ENCODE peak calls at places on chromosome 4, in four cellular contexts. J is K562, Z is GM12878, G is IMR-90. L is an unnamed sample.

GRCh38 chr4:65865489-65865888 is 195.2 kb upstream of the EPHA5 start:
- DNase-seq in G (no peak), Z (no peak), J (no peak), L (peak)

GRCh38 chr4:1345905-1346780 is 865 bp upstream of the UVSSA start:
- DNase-seq in G (peak), J (peak), Z (no peak), L (peak)

GRCh38 chr4:70533211-70533610 is 14.8 kb downstream of the AMTN start:
- DNase-seq in Z (no peak), G (no peak), J (no peak), L (no peak)

GRCh38 chr4:126583509-126583908 is 1049.2 kb upstream of the INTU start:
- DNase-seq in Z (no peak), J (no peak), G (peak), L (no peak)

GRCh38 chr4:102263024-102263787 is 82.1 kb downstream of the SLC39A8 start:
- DNase-seq in Z (no peak), J (peak), G (peak), L (peak)

GRCh38 chr4:31104033-31104432 is 383.9 kb downstream of the PCDH7 start:
- DNase-seq in Z (no peak), J (no peak), G (peak), L (no peak)

GRCh38 chr4:109072595-109072994 is 229.9 kb downstream of the COL25A1 start:
- DNase-seq in J (no peak), Z (no peak), G (peak), L (no peak)

GRCh38 chr4:114043116-114043515 is 63.7 kb upstream of the ARSJ start:
- DNase-seq in J (no peak), G (peak), Z (no peak), L (no peak)

GRCh38 chr4:26320159-26320452 is 708 bp upstream of the RBPJ start:
- DNase-seq in G (peak), J (no peak), Z (peak), L (no peak)

GRCh38 chr4:148651991-148652390 is 209.8 kb upstream of the NR3C2 start:
- DNase-seq in Z (no peak), J (no peak), G (no peak), L (no peak)

GRCh38 chr4:55087016-55087929 is 38.1 kb downstream of the KDR start:
- DNase-seq in Z (no peak), J (no peak), G (no peak), L (no peak)

GRCh38 chr4:107913283-107913899 is 18.0 kb upstream of the CYP2U1 start:
- DNase-seq in Z (no peak), J (peak), G (peak), L (peak)

GRCh38 chr4:174522183-174523002 is at the start of gene HPGD:
- DNase-seq in Z (no peak), J (peak), G (no peak), L (peak)

GRCh38 chr4:23888421-23889319 is 1.2 kb downstream of the PPARGC1A start:
- DNase-seq in Z (no peak), J (no peak), G (peak), L (no peak)

GRCh38 chr4:101855239-101855638 is 64.7 kb downstream of the BANK1 start:
- DNase-seq in Z (no peak), G (no peak), J (no peak), L (no peak)

GRCh38 chr4:121653214-121653613 is 43.6 kb downstream of the ANXA5 start:
- DNase-seq in Z (no peak), G (no peak), J (no peak), L (no peak)

GRCh38 chr4:3408793-3409330 is 32.9 kb upstream of the HGFAC start:
- DNase-seq in Z (no peak), G (no peak), J (no peak), L (no peak)

GRCh38 chr4:62806786-62807185 is 1602.5 kb downstream of the TECRL start:
- DNase-seq in G (no peak), J (no peak), Z (no peak), L (no peak)

GRCh38 chr4:73735231-73735630 is 5.1 kb upstream of the CXCL8 start:
- DNase-seq in G (peak), J (peak), Z (peak), L (no peak)

GRCh38 chr4:175435437-175435836 is 376.6 kb downstream of the GPM6A start:
- DNase-seq in G (peak), Z (no peak), J (no peak), L (no peak)

GRCh38 chr4:110119347-110119746 is 79.1 kb downstream of the ELOVL6 start:
- DNase-seq in J (no peak), G (no peak), Z (no peak), L (no peak)
- TF ChIP-seq RFX5 in J (no peak), G (peak), Z (peak), L (no peak)

GRCh38 chr4:96407651-96408342 is 567.9 kb downstream of the PDHA2 start:
- DNase-seq in G (no peak), Z (no peak), J (no peak), L (no peak)
- TF ChIP-seq BHLHE40 in G (no peak), Z (no peak), J (no peak), L (no peak)

DNA sequence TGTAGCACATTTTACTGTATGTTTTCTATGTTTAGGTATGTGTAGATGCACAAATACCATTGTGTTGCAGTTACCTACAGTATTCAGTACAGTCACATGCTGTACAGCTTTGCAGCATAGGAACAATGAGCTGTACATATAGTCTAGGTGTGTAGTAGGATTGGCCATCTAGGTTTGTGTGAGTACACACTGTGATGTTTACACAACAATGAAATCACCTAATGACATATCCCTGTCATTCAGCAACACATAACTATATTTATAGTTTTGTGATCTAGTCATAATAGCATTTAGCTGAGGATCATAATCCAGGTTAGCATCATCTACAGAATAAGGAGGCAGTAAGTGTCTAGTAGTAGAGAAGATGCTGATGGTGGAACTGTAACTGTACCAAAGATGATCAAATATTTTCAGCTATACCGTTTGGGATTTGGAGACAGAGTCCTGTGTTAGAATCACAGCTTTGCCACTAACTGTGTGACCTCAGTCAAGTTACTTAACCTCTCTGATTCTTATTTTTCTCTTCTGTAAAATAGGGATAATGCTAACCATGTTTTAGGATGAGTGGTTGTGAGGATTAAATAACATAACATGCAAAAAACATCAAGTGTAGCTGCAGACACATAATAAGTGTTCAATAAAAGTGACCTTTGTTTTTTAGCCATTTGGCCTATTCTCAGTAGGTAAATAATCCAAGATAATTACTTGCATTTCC is 73.3 kb downstream of the LIMCH1 start:
- DNase-seq in G (no peak), Z (no peak), J (no peak), L (no peak)
- TF ChIP-seq RCOR1 in G (no peak), Z (no peak), J (no peak), L (no peak)

DNA sequence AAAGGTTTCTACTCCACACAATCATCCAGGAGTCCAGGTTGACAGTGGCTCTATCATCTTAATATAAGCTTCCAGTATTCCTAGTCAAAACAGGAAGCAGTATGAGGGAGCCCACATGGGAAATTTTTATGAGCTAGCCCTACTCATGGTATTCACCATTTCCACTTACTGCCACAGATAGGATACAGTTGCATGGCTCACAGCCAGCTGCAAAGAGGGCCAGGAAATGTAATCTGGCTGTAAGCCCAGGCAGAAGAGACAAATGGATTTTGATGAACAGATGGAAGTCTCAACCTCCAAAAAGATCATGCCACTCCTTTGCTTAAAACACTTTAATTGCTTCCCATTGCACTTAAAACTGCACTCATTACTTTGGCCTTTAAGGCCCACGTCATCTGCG is 150.6 kb downstream of the ADAMTS3 start:
- DNase-seq in J (peak), Z (no peak), G (peak), L (no peak)
- TF ChIP-seq RFX5 in J (no peak), Z (no peak), G (no peak), L (no peak)

GRCh38 chr4:78722320-78722719 is 53.8 kb upstream of the BMP2K start:
- DNase-seq in J (no peak), G (no peak), Z (no peak), L (no peak)
- TF ChIP-seq BHLHE40 in J (no peak), G (no peak), Z (no peak), L (no peak)

DNA sequence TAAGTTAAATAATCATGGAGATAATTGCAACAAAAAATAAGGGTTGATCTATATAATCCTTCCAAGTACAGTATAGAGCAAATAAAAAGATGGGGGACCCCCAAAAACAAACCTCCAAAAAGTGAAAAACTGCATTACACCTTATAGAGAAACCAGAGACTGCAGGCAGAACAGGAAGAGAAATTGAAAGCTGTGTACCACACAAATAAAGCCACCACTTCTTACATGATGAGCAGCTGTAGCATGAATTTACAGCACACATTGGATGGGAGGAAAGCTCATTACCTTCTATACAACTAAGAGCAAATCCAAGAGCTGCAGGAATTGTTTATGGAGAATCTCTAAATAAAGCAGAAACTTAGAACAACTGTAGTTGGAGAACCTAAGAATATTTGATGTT is 152.4 kb upstream of the PDE5A start:
- DNase-seq in J (no peak), G (no peak), Z (no peak), L (no peak)
- TF ChIP-seq RCOR1 in J (no peak), G (no peak), Z (no peak), L (no peak)

GRCh38 chr4:75344915-75345314 is 169.3 kb downstream of the RCHY1 start:
- DNase-seq in J (no peak), Z (no peak), G (peak), L (peak)
- TF ChIP-seq RFX5 in J (no peak), Z (no peak), G (no peak), L (no peak)

GRCh38 chr4:138449938-138450337 is 207.8 kb upstream of the SLC7A11 start:
- DNase-seq in Z (no peak), G (no peak), J (no peak), L (no peak)

GRCh38 chr4:138448169-138448568 is 206.0 kb upstream of the SLC7A11 start:
- DNase-seq in Z (no peak), J (no peak), G (no peak), L (no peak)

GRCh38 chr4:138450546-138450945 is 208.4 kb upstream of the SLC7A11 start:
- DNase-seq in J (no peak), G (no peak), Z (no peak), L (no peak)

GRCh38 chr4:138444260-138444659 is 202.1 kb upstream of the SLC7A11 start:
- DNase-seq in Z (no peak), G (no peak), J (no peak), L (no peak)

DNA sequence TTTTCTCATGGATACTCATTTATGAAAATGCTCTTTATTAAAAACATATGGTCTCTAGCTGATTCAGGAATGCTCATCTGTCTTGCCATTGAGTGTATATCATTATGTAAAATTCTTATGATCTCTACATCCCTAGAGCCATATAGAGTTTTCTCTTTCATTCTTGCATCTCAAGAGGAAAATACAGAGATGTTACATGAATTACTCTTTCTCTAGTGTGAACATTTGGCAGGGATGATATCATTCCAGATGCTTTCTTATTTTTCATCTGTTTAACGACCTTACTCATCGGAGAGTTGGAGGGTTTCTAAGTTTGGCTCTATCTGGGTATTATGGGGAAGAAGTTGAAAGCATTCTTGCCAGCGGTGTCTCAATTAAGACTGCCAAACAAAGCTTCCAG is 202.9 kb upstream of the SLC7A11 start:
- DNase-seq in Z (no peak), J (no peak), G (peak), L (no peak)
- TF ChIP-seq BHLHE40 in Z (no peak), J (no peak), G (no peak), L (no peak)

GRCh38 chr4:56183344-56183959 is 203.8 kb downstream of the AASDH start:
- DNase-seq in G (no peak), Z (peak), J (peak), L (no peak)

GRCh38 chr4:56184214-56184613 is 203.1 kb downstream of the AASDH start:
- DNase-seq in J (no peak), G (no peak), Z (no peak), L (no peak)

GRCh38 chr4:56186808-56187523 is 200.3 kb downstream of the AASDH start:
- DNase-seq in Z (no peak), J (no peak), G (no peak), L (no peak)

GRCh38 chr4:56182356-56182755 is 204.9 kb downstream of the AASDH start:
- DNase-seq in Z (no peak), J (no peak), G (no peak), L (no peak)

DNA sequence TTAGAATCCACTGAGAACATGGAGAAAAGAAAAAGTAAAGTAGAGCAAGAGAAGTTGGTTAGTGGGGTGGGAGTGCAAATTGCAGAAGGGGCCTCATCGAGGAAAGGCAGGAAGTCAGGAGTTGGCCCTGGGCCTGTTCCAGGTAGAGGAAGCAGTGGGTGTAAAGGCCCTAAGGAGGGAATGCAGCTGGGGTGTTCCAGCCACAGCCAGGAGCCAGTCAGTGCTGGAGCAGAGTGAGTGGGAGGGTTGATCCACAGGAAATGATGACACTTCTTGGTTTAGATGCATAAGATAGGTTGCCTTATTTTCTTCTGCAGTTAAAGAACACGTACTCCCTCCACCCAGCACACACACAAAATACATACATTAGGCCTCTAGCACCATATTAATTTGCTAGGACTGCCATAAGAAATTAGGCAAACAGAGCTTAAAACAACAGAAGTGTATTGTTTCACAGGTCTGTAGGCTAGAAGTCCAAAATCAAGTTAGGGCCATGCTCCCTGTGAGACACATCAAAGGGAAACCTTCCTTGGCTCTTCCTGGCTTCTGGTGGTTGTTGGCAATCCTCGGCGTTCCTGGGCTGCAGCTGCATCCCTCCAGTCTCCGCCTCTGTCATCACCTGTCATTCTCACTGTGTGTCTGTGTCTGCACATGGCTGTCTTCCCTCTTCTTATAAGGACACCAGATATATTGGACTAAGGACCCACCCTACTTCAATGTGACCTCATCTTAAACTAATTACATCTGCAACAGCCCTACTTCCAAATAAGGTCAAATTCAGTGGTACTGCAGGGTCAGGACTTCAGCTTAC is 205.9 kb downstream of the AASDH start:
- DNase-seq in G (no peak), Z (no peak), J (peak), L (no peak)
- TF ChIP-seq RCOR1 in G (no peak), Z (no peak), J (no peak), L (no peak)